ENCODE peak calls at places on chromosome 9, in five cellular contexts. S is Panc1, O is GM23338, C is suprapubic skin, Y is K562. T is an unnamed sample.

GRCh38 chr9:107172160-107172978 is 110.7 kb upstream of the RAD23B start:
- DNase-seq in S (peak), O (peak), C (peak), Y (peak), T (peak)

GRCh38 chr9:120434532-120434931 is 145.4 kb downstream of the CDK5RAP2 start:
- DNase-seq in S (no peak), O (no peak), C (no peak), Y (no peak), T (no peak)

GRCh38 chr9:132647355-132647754 is 22.4 kb downstream of the DDX31 start:
- DNase-seq in S (no peak), O (no peak), C (no peak), Y (no peak), T (no peak)

GRCh38 chr9:91803143-91803940 is 146.7 kb downstream of the ROR2 start:
- DNase-seq in S (no peak), O (no peak), C (no peak), Y (no peak), T (no peak)

GRCh38 chr9:95315108-95315746 is 2.3 kb downstream of the FANCC start:
- DNase-seq in S (no peak), O (no peak), C (no peak), Y (no peak), T (no peak)

GRCh38 chr9:129378241-129378661 is 200.2 kb upstream of the IER5L start:
- DNase-seq in S (no peak), O (no peak), C (peak), Y (no peak), T (no peak)

GRCh38 chr9:102205251-102205650 is 466.8 kb upstream of the GRIN3A start:
- DNase-seq in S (no peak), O (no peak), C (no peak), Y (no peak), T (no peak)

GRCh38 chr9:77156646-77157371 is 20.5 kb upstream of the VPS13A start:
- DNase-seq in S (no peak), O (no peak), C (no peak), Y (no peak), T (no peak)

GRCh38 chr9:117413346-117414219 is 1.3 kb downstream of the ASTN2 start:
- DNase-seq in S (no peak), O (peak), C (no peak), Y (no peak), T (no peak)

GRCh38 chr9:79264511-79265448 is 307.0 kb upstream of the TLE4 start:
- DNase-seq in S (no peak), O (no peak), C (no peak), Y (no peak), T (no peak)

GRCh38 chr9:129235931-129236331 is 57.9 kb upstream of the IER5L start:
- DNase-seq in S (no peak), O (no peak), C (no peak), Y (no peak), T (no peak)

GRCh38 chr9:81559741-81560140 is 129.6 kb downstream of the TLE1 start:
- DNase-seq in S (no peak), O (no peak), C (no peak), Y (no peak), T (no peak)

GRCh38 chr9:116662633-116663032 is 24.5 kb upstream of the TRIM32 start:
- DNase-seq in S (no peak), O (no peak), C (no peak), Y (no peak), T (no peak)

GRCh38 chr9:93895535-93895934 is 59.6 kb downstream of the BARX1 start:
- DNase-seq in S (no peak), O (no peak), C (peak), Y (no peak), T (no peak)

GRCh38 chr9:3794005-3794404 is 268.2 kb upstream of the RFX3 start:
- DNase-seq in S (no peak), O (peak), C (no peak), Y (no peak), T (no peak)

GRCh38 chr9:557601-558201 is 283.8 kb upstream of the DMRT1 start:
- DNase-seq in S (peak), O (peak), C (no peak), Y (no peak), T (no peak)
- H3K27ac ChIP-seq in S (peak), O (no peak), C (no peak), Y (no peak), T (no peak)

DNA sequence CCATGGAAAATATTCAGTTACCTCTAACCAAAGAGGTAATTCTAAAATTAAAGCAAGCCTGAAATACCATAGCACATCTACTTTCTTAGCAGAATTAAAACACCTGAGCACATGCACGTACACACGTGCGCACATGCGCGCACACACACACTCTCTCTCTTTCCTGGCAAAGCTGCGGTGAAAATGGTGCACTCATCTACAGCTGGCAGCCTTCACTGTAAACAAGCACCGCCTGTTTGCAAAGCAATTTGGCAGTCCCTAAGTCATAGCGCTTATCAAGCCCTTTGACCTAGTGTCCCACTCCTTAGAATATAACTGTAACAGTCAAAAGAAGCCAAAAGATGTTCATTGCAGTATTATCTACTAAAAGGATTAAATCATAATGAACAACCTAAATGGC is 278.7 kb downstream of the DENND1A start:
- DNase-seq in S (no peak), O (no peak), C (no peak), Y (no peak), T (no peak)
- TF ChIP-seq POLR2AphosphoS5 in S (no peak), O (no peak), C (no peak), Y (no peak), T (no peak)

GRCh38 chr9:35079041-35079425 is 709 bp downstream of the FANCG start:
- DNase-seq in S (no peak), O (no peak), C (no peak), Y (no peak), T (no peak)
- H3K27ac ChIP-seq in S (peak), O (peak), C (peak), Y (peak), T (no peak)

DNA sequence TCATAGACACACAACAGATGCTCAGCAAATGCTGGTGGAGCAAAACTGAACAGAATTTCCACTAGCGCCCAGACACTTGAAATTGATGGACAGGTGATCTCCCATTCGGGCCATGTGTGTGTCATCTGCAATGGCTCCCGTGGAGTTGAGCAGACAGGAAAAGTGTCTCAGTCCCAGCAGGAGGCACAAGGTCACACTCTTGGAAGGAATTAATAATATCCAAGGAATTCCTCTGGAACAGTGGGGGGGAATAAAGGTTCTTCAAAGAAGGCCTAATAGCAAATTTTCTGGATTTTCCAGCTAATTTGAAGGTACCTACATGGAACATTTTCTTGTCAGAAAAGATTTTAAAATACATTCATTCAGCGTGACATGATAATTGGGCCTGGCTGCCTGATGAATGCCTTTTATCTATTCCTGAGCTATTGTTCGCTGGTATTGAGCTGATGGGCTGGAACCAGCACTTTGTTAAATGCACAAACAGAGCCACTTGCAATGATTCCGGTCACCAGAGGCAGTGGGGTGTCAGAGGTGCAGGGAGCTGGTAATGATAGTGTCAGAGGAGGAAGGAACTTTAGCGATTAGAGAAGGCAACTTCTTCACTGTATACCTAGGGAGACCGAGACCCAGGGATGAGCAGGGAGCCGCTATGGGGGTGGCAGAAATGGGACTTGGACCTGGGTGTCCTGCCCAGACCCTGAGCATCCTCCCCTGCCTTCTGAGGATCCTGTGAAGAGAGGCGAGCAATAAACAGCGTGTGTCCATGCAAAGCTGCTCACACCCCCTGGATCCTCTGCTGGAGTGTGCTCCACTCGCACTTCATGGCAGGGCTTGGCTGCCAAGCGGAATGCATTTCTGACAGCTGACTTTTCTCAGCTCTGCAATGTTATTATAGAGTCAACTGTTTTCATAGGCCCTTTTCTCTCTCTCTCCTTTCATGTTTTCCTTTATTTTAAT is 31.3 kb upstream of the ALDH1B1 start:
- DNase-seq in S (no peak), O (no peak), C (peak), Y (no peak), T (no peak)
- TF ChIP-seq POLR2AphosphoS5 in S (no peak), O (no peak), C (no peak), Y (no peak), T (no peak)

GRCh38 chr9:136375096-136375495 is 1.6 kb upstream of the CARD9 start:
- DNase-seq in S (no peak), O (no peak), C (no peak), Y (no peak), T (no peak)
- H3K27ac ChIP-seq in S (no peak), O (no peak), C (no peak), Y (no peak), T (no peak)

GRCh38 chr9:7735311-7735710 is 64.3 kb downstream of the DMAC1 start:
- DNase-seq in S (no peak), O (no peak), C (no peak), Y (no peak), T (no peak)

DNA sequence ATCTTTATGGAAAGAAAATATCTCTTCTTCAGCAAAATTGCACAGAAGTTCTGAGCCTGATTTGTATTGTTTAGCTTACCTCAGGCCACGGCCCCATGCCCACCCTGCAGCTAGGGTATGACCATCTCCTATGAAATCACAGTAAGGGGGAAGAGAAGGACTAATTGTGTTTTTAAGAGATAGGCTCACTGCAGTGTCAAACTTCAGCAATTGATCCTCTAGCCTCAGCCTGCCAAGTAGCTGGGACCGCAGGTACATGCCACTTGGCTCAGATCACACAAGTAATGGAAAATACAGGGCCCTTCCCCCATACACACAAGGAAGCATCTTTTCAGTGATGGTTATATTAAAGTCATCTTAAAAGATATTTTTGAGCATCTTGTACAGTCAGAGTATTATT is 60.0 kb downstream of the DMAC1 start:
- DNase-seq in S (no peak), O (no peak), C (no peak), Y (no peak), T (no peak)
- TF ChIP-seq POLR2AphosphoS5 in S (no peak), O (peak), C (no peak), Y (no peak), T (no peak)

T was measured in SK-N-MC.